ENCODE peak calls at places on chromosomes 16 and 17, in four cellular contexts. One of them, this sample, is unnamed.

GRCh38 chr16:58393138-58393504 is 850 bp downstream of the GINS3 start:
- DNase-seq in NCI-H2171 treated with DMSO at 0.1 percent for 48 hours: peak; percentile 42
- DNase-seq in nucleus accumbens: no peak
- DNase-seq in ascending aorta: no peak
- DNase-seq in this sample: peak; percentile 27

GRCh38 chr17:27982688-27983087 is 59.8 kb upstream of the NLK start:
- DNase-seq in NCI-H2171 treated with DMSO at 0.1 percent for 48 hours: no peak
- DNase-seq in nucleus accumbens: no peak
- DNase-seq in ascending aorta: no peak
- DNase-seq in this sample: no peak

GRCh38 chr16:4293822-4294457 is 21.1 kb upstream of the TFAP4 start:
- DNase-seq in NCI-H2171 treated with DMSO at 0.1 percent for 48 hours: peak; percentile 90
- DNase-seq in nucleus accumbens: no peak
- DNase-seq in ascending aorta: peak; percentile 82
- DNase-seq in this sample: peak; percentile 67

GRCh38 chr16:51569204-51569911 is 418.3 kb upstream of the SALL1 start:
- DNase-seq in NCI-H2171 treated with DMSO at 0.1 percent for 48 hours: no peak
- DNase-seq in nucleus accumbens: no peak
- DNase-seq in ascending aorta: no peak
- DNase-seq in this sample: no peak

GRCh38 chr16:18041864-18042834 is 294.4 kb downstream of the NPIPA8 start:
- DNase-seq in NCI-H2171 treated with DMSO at 0.1 percent for 48 hours: no peak
- DNase-seq in nucleus accumbens: no peak
- DNase-seq in ascending aorta: no peak
- DNase-seq in this sample: no peak

GRCh38 chr17:58575511-58575910 is 61.1 kb upstream of the MTMR4 start:
- DNase-seq in NCI-H2171 treated with DMSO at 0.1 percent for 48 hours: no peak
- DNase-seq in nucleus accumbens: no peak
- DNase-seq in ascending aorta: no peak
- DNase-seq in this sample: no peak

GRCh38 chr16:51884773-51885172 is 662.2 kb downstream of the TOX3 start:
- DNase-seq in NCI-H2171 treated with DMSO at 0.1 percent for 48 hours: no peak
- DNase-seq in nucleus accumbens: no peak
- DNase-seq in ascending aorta: no peak
- DNase-seq in this sample: no peak

GRCh38 chr17:30956764-30957374 is 14.0 kb upstream of the RNF135 start:
- DNase-seq in NCI-H2171 treated with DMSO at 0.1 percent for 48 hours: no peak
- DNase-seq in nucleus accumbens: no peak
- DNase-seq in ascending aorta: no peak
- DNase-seq in this sample: no peak

GRCh38 chr16:23027386-23027785 is 121.9 kb downstream of the USP31 start:
- DNase-seq in NCI-H2171 treated with DMSO at 0.1 percent for 48 hours: peak; percentile 91
- DNase-seq in nucleus accumbens: no peak
- DNase-seq in ascending aorta: no peak
- DNase-seq in this sample: no peak

GRCh38 chr16:10514369-10515055 is 65.9 kb downstream of the EMP2 start:
- DNase-seq in NCI-H2171 treated with DMSO at 0.1 percent for 48 hours: peak; percentile 65
- DNase-seq in nucleus accumbens: no peak
- DNase-seq in ascending aorta: peak; percentile 84
- DNase-seq in this sample: no peak

GRCh38 chr17:34997355-34997862 is 17.1 kb downstream of the LIG3 start:
- DNase-seq in NCI-H2171 treated with DMSO at 0.1 percent for 48 hours: peak; percentile 69
- DNase-seq in nucleus accumbens: no peak
- DNase-seq in ascending aorta: peak; percentile 78
- DNase-seq in this sample: no peak

This sample was measured in DMS 273 treated with DMSO at 0.1 percent for 48 hours.